ENCODE peak calls at places on chromosomes 4 and X, in nine cellular contexts. Z is lower lobe of right lung, K is dorsolateral prefrontal cortex, J is ovary, T is neural progenitor cell, X is WTC11, G is GM23338, D is WERI-Rb-1, L is fibroblast of the aortic adventitia. E is an unnamed sample.
A peak's percentile ranks its signal among the peaks of the same experiment; 100 is the strongest.

GRCh38 chr4:107857741-107858140 is 33.0 kb downstream of the SGMS2 start:
- DNase-seq in X (peak; percentile 12), J (no peak), K (no peak), L (no peak), Z (no peak), T (peak; percentile 35), G (no peak), D (no peak), E (no peak)

GRCh38 chr4:86497980-86498379 is 96.1 kb upstream of the PTPN13 start:
- DNase-seq in T (peak; percentile 43), X (no peak), K (no peak), L (peak; percentile 11), G (no peak), Z (no peak), D (no peak), J (no peak), E (no peak)

GRCh38 chrX:9846631-9847030 is 60.4 kb downstream of the SHROOM2 start:
- DNase-seq in J (no peak), T (no peak), Z (no peak), L (no peak), X (no peak), K (no peak), G (no peak), D (no peak), E (no peak)

GRCh38 chr4:185656467-185656890 is 121.2 kb upstream of the PDLIM3 start:
- DNase-seq in X (peak; percentile 47), J (peak; percentile 58), T (peak; percentile 49), Z (no peak), L (peak; percentile 67), G (peak; percentile 67), D (no peak), K (peak; percentile 64), E (no peak)

GRCh38 chrX:119687661-119688413 is 5.1 kb downstream of the SEPTIN6 start:
- DNase-seq in T (no peak), Z (no peak), L (no peak), D (no peak), J (no peak), X (no peak), K (no peak), G (no peak), E (no peak)

GRCh38 chr4:69999420-69999819 is 3.7 kb downstream of the STATH start:
- DNase-seq in L (peak; percentile 1), G (no peak), D (no peak), Z (no peak), X (no peak), T (no peak), J (no peak), K (no peak), E (no peak)

GRCh38 chr4:97656034-97656720 is 487.1 kb downstream of the STPG2 start:
- DNase-seq in Z (no peak), D (no peak), G (no peak), T (no peak), L (peak; percentile 81), K (no peak), J (no peak), X (no peak), E (no peak)

GRCh38 chr4:6771229-6771671 is 11.3 kb upstream of the KIAA0232 start:
- DNase-seq in K (no peak), D (no peak), G (no peak), L (peak; percentile 33), T (no peak), X (no peak), J (no peak), Z (peak; percentile 39), E (no peak)

GRCh38 chr4:188015025-188015778 is 19.6 kb downstream of the ZFP42 start:
- DNase-seq in K (no peak), Z (no peak), J (no peak), D (no peak), L (no peak), X (peak; percentile 31), G (peak; percentile 75), T (no peak), E (no peak)

GRCh38 chr4:152374606-152375285 is 161.1 kb downstream of the FBXW7 start:
- DNase-seq in G (no peak), J (no peak), K (no peak), D (no peak), L (no peak), Z (no peak), X (no peak), T (no peak), E (no peak)

GRCh38 chr4:184762100-184762499 is 28.2 kb upstream of the CENPU start:
- DNase-seq in X (no peak), D (no peak), T (no peak), J (no peak), K (no peak), G (no peak), L (no peak), Z (no peak), E (no peak)

GRCh38 chr4:73021634-73022033 is 47.9 kb downstream of the COX18 start:
- DNase-seq in Z (no peak), T (peak; percentile 64), L (peak; percentile 73), G (peak; percentile 80), K (no peak), D (no peak), X (no peak), J (no peak), E (no peak)

GRCh38 chrX:39163585-39163984 is 362.3 kb downstream of the MID1IP1 start:
- DNase-seq in L (no peak), Z (no peak), K (no peak), J (no peak), D (no peak), T (no peak), X (no peak), G (no peak), E (no peak)

GRCh38 chrX:20947411-20947912 is 426.8 kb upstream of the CNKSR2 start:
- DNase-seq in K (no peak), J (no peak), Z (no peak), T (peak; percentile 32), D (no peak), L (no peak), G (peak; percentile 8), X (no peak), E (no peak)

GRCh38 chrX:150236304-150236703 is 126.8 kb upstream of the MAMLD1 start:
- DNase-seq in X (no peak), D (no peak), G (no peak), T (no peak), J (no peak), K (no peak), Z (no peak), L (no peak), E (no peak)

GRCh38 chrX:105191878-105192277 is 28.6 kb downstream of the TEX13A start:
- DNase-seq in L (no peak), G (peak; percentile 58), Z (no peak), T (peak; percentile 63), J (no peak), D (peak; percentile 25), X (peak; percentile 35), K (no peak), E (no peak)

DNA sequence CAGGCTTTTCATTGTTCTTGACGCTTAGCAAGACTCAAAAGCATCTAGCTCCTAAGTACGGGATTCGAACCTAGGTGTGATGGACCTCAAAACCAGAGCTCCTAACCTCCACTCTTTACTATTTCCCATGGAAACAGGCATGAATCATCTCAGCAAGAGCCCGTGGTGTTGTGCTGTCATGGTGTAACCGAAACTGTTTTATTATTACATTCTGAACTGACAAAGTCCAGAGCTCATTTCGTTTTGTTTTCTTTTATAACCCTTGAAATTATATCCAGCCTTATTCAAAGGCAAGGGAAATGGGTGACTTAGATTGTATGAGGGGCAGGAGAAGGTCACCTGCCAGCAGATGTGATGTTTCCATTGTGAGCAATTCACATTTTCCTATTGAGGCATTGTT is 301.1 kb downstream of the FRMPD4 start:
- DNase-seq in D (no peak), G (no peak), J (no peak), L (peak; percentile 41), T (no peak), X (no peak), K (no peak), Z (no peak), E (no peak)
- TF ChIP-seq CTCF in D (no peak), G (no peak), J (no peak), L (no peak), T (no peak), X (no peak), K (no peak), Z (no peak), E (no peak)

DNA sequence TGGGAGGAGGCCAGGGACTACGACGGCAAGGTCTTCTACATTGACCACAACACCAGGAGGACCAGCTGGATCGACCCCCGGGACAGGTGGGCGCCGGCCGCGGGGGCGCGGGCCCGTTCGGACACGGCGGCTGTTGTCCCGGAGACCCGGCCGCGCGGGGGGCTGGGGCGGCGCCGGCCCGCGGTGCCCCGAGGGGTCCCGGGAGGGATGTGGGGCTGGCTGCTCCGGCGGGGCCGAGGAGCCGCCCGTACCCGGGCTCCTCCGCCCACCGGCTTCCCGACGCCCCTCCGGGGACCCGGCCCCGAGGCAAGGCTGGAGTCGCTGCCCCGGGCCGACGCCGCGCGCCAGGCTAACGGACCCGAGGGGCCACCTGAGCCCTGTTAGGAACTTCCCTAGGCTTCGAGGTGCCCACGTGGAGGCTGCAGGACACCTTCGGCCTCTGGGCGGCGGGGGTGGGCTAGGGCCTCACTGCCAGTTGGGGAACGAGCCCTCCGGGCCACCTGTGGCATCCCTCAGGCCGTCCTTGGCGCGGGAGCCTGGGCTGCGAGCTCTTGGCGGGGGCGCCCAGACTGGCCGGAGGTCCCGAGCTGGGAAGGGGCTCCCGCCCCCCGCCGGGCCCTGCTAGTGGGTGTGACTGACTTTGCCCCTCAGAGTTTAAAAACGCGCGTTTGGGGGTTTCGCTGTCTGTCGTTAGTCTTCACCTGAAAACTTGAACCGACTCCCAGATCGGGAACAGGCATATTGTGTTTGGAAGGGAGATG is 660 bp downstream of the WWC2 start:
- DNase-seq in K (peak; percentile 47), T (peak; percentile 83), L (no peak), J (peak; percentile 68), Z (peak; percentile 67), G (peak; percentile 89), X (peak; percentile 84), D (peak; percentile 74), E (peak; percentile 19)
- TF ChIP-seq CTCF in K (no peak), T (peak; percentile 36), L (peak; percentile 31), J (no peak), Z (peak; percentile 18), G (peak; percentile 22), X (no peak), D (peak; percentile 61), E (no peak)

GRCh38 chr4:40908702-40909362 is 159.1 kb downstream of the NSUN7 start:
- DNase-seq in T (peak; percentile 91), Z (peak; percentile 78), J (peak; percentile 51), G (peak; percentile 95), D (peak; percentile 85), X (peak; percentile 89), K (peak; percentile 67), L (peak; percentile 81), E (peak; percentile 29)
- TF ChIP-seq CTCF in T (peak; percentile 97), Z (peak; percentile 92), J (peak; percentile 41), G (peak; percentile 95), D (peak; percentile 95), X (peak; percentile 96), K (peak; percentile 77), L (peak; percentile 92), E (peak; percentile 74)

DNA sequence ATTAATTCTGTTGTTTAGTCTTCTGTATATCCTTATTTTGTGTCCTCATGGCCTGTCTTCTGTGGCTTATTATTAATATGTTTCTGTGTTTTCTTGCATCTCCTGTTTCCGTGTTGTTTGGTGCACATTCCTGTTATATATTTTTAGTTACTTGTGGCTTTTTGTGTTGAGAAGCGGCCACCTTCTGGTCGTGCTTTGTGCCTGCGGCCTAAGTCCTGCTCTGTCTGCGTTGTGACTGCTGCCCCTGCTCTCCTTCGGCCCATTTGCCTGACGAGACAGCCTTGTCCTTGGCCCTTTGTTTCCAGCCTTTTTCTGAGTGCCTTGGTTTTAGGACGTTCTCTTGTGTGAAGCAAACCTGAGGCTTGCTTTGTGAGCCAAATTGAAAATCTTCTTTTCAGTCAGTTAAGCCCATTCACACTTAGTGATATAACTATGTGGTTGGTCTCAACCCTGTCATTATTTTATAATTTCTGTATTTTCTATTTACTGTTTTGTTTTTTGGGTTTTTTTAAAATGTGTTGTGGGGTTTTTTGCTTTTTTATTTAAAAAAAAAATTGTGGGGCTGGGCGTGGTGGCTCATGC is 43.8 kb downstream of the TNIP2 start:
- DNase-seq in Z (no peak), D (no peak), G (peak; percentile 71), J (no peak), L (peak; percentile 7), X (no peak), K (no peak), T (peak; percentile 33), E (no peak)
- TF ChIP-seq CTCF in Z (no peak), D (peak; percentile 53), G (peak; percentile 52), J (no peak), L (peak; percentile 8), X (no peak), K (no peak), T (peak; percentile 38), E (no peak)